ENCODE peak calls at places on chromosome X, in four cellular contexts. Q is ovary; M is tibial artery; Z is CD8-positive, alpha-beta T cell. J is an unnamed sample. For H3K9me3, the result is how much of the 10 kb centered on the place peaks cover.

GRCh38 chrX:69163936-69164741 is 1.1 kb downstream of the PJA1 start:
- DNase-seq in Q (peak), M (no peak), Z (peak), J (no peak)

GRCh38 chrX:135931644-135932487 is 38.4 kb downstream of the SAGE1 start:
- DNase-seq in Q (peak), M (peak), Z (no peak), J (no peak)

GRCh38 chrX:128619490-128619889 is 567.3 kb upstream of the ACTRT1 start:
- DNase-seq in Q (no peak), M (no peak), Z (no peak), J (no peak)

GRCh38 chrX:15468036-15468435 is 25.1 kb downstream of the PIR start:
- DNase-seq in Q (no peak), M (peak), Z (no peak), J (no peak)

GRCh38 chrX:30275498-30275897 is 28.6 kb downstream of the MAGEB1 start:
- DNase-seq in Q (no peak), M (no peak), Z (no peak), J (no peak)

GRCh38 chrX:100417671-100418070 is 7.6 kb upstream of the PCDH19 start:
- DNase-seq in Q (no peak), M (no peak), Z (no peak), J (no peak)

GRCh38 chrX:70201732-70202131 is 24.4 kb downstream of the DGAT2L6 start:
- DNase-seq in Q (no peak), M (no peak), Z (no peak), J (no peak)

GRCh38 chrX:35622601-35623000 is 175.5 kb upstream of the MAGEB16 start:
- DNase-seq in Q (no peak), M (no peak), Z (no peak), J (no peak)

GRCh38 chrX:44871114-44871645 is 1.8 kb upstream of the KDM6A start:
- DNase-seq in Q (peak), M (no peak), Z (no peak), J (no peak)

GRCh38 chrX:134181261-134181660 is 55.7 kb upstream of the CCDC160 start:
- DNase-seq in Q (no peak), M (no peak), Z (no peak), J (no peak)

GRCh38 chrX:148422531-148422930 is 77.9 kb upstream of the AFF2 start:
- DNase-seq in Q (no peak), M (no peak), Z (no peak), J (no peak)

GRCh38 chrX:129980540-129981206 is 1.8 kb upstream of the BCORL1 start:
- DNase-seq in Q (peak), M (peak), Z (peak), J (no peak)

GRCh38 chrX:20442597-20442996 is 175.9 kb upstream of the RPS6KA3 start:
- DNase-seq in Q (peak), M (peak), Z (peak), J (peak)

GRCh38 chrX:44889824-44890223 is 16.8 kb downstream of the KDM6A start:
- DNase-seq in Q (no peak), M (no peak), Z (no peak), J (no peak)

GRCh38 chrX:85851418-85851817 is 195.9 kb downstream of the CHM start:
- DNase-seq in Q (no peak), M (no peak), Z (no peak), J (no peak)

GRCh38 chrX:7985568-7985967 is 58.4 kb upstream of the PNPLA4 start:
- DNase-seq in Q (no peak), M (no peak), Z (no peak), J (no peak)

GRCh38 chrX:100606753-100607152 is 22.0 kb downstream of the TNMD start:
- DNase-seq in Q (no peak), M (no peak), Z (no peak), J (no peak)

GRCh38 chrX:110851780-110852179 is 56.2 kb upstream of the CHRDL1 start:
- DNase-seq in Q (no peak), M (peak), Z (no peak), J (no peak)

GRCh38 chrX:3504916-3505315 is 158.5 kb upstream of the MXRA5 start:
- DNase-seq in Q (no peak), M (no peak), Z (no peak), J (no peak)

GRCh38 chrX:110683925-110684324 is 111.7 kb downstream of the CHRDL1 start:
- DNase-seq in Q (no peak), M (no peak), Z (no peak), J (no peak)

GRCh38 chrX:106249706-106250379 is 81.7 kb downstream of the PWWP3B start:
- DNase-seq in Q (no peak), M (no peak), Z (no peak), J (no peak)

GRCh38 chrX:8306296-8306975 is 135.4 kb upstream of the VCX2 start:
- DNase-seq in Q (no peak), M (no peak), Z (no peak), J (no peak)

GRCh38 chrX:48663241-48663640 is 20.4 kb upstream of the WAS start:
- DNase-seq in Q (no peak), M (no peak), Z (no peak), J (no peak)

GRCh38 chrX:133215747-133216146 is 2.4 kb downstream of the TFDP3 start:
- DNase-seq in Q (no peak), M (no peak), Z (no peak), J (no peak)

GRCh38 chrX:23332101-23332887 is 2.4 kb upstream of the PTCHD1 start:
- DNase-seq in Q (no peak), M (no peak), Z (no peak), J (no peak)

GRCh38 chrX:63747331-63747730 is 37.7 kb downstream of the ARHGEF9 start:
- DNase-seq in Q (no peak), M (no peak), Z (no peak), J (no peak)

GRCh38 chrX:47483310-47484268 is 567 bp upstream of the ZNF41 start:
- DNase-seq in Q (peak), M (peak), Z (no peak), J (no peak)

GRCh38 chrX:74251006-74251930 is 52.7 kb upstream of the ZCCHC13 start:
- DNase-seq in Q (no peak), M (peak), Z (no peak), J (no peak)

DNA sequence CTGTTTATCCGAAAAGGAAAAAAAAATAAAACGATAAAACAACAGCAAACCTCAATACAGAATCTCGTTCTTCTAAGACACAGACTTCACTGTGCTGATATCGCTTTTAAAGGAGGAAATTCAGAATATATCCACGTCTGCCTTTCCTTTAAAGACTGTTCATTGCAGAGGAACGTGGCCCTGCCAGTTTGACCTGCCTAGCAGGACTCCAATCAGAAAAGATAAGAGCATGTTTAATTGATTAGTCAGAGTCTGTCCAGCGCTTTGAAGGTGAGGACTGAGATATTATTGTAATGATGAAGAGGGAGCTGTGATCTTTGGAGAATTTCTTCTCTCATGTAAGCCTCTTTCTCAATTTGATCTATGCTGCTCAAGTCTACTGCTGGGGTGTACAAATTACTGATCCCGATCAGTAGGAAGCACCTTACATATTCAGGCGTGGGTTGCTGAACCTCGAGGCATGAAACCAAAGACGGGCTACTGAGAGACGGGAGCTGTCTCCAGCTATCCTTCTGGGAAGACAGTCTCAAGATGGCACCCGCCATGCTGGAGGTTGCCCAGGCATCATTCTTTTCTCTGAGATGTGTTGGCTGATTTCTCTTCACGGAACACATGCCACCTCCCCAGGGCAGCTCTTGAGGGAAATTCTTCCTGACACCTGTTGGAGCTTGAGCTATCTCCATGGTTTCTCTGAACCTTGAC is 146.1 kb downstream of the SHOX start:
- DNase-seq in Q (no peak), M (no peak), Z (no peak), J (no peak)
- H3K9me3 ChIP-seq in Q (under half), M (under half), Z (under half), J (under half)

GRCh38 chrX:39652336-39652735 is 445.4 kb downstream of the BCOR start:
- DNase-seq in Q (no peak), M (no peak), Z (no peak), J (no peak)

GRCh38 chrX:39650883-39651282 is 446.9 kb downstream of the BCOR start:
- DNase-seq in Q (no peak), M (no peak), Z (no peak), J (no peak)

GRCh38 chrX:39654183-39654925 is 443.4 kb downstream of the BCOR start:
- DNase-seq in Q (no peak), M (no peak), Z (no peak), J (no peak)

GRCh38 chrX:39654952-39655351 is 442.8 kb downstream of the BCOR start:
- DNase-seq in Q (no peak), M (no peak), Z (no peak), J (no peak)

GRCh38 chrX:39653656-39654055 is 444.1 kb downstream of the BCOR start:
- DNase-seq in Q (no peak), M (no peak), Z (no peak), J (no peak)
- H3K27ac ChIP-seq in Q (no peak), M (no peak), Z (no peak), J (no peak)

DNA sequence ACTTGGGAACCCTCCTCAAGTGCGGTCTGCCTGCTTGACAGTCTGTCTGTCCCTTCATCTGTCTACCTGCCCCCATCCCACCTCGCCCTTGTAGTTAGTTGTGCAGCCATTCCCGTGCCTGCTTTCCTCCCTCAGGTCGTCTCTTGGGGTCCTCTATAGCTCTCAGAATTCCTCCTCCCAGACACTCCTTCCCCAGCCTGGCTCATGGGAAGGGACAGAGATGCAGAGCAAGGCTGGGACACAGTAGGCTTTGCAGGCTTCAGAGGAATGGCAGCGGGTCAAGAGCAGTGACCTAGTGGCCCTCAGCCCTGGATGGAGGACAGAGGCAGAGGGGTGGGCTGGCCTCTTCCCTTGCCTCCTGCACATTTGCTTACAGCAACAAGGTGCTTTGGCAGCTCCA is 18.3 kb downstream of the TMEM31 start:
- DNase-seq in Q (no peak), M (no peak), Z (no peak), J (no peak)
- H3K9me3 ChIP-seq in Q (under half), M (under half), Z (under half), J (under half)

GRCh38 chrX:154459843-154460242 is 1.8 kb downstream of the PLXNA3 start:
- DNase-seq in Q (no peak), M (no peak), Z (no peak), J (no peak)
- H3K27ac ChIP-seq in Q (peak), M (peak), Z (no peak), J (peak)

DNA sequence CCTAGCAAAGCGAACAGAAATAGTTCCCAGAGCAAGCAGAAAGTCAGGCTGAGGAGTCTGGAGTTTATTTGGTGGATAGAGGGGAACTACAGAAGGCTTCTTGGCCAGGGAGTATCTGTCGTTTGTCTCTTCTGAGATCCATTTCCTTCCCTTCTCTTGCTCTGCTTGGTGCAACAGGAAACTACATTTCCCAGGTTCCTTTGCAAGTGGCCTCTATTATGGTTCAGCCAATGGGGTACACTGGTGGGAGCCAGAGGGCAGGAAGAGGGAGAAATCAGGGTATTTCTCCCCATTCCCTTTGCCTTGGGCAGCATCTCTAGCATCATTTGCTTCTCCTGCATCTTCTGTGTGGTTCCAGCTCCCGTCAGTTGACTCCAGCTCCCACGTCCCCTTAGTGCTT is 142.1 kb downstream of the BCOR start:
- DNase-seq in Q (no peak), M (no peak), Z (no peak), J (no peak)
- H3K9me3 ChIP-seq in Q (under half), M (under half), Z (under half), J (under half)

J was measured in RWPE2.